ENCODE peak calls at places on chromosome 3, in four cellular contexts. X is activated CD4-positive, alpha-beta T cell treated with anti-CD3 and anti-CD28 coated beads, Interleukin-2, amount 50 U/mL, for 24 hours; V is activated CD8-positive, alpha-beta memory T cell treated with anti-CD3 and anti-CD28 coated beads for 24 hours; T is fibroblast of villous mesenchyme. E is an unnamed sample.

GRCh38 chr3:94862703-94863102 is 799.8 kb downstream of the NSUN3 start:
- DNase-seq in X (no peak), V (no peak), T (peak), E (no peak)

GRCh38 chr3:178083906-178084823 is 452.1 kb upstream of the KCNMB2 start:
- DNase-seq in X (no peak), V (no peak), T (peak), E (no peak)

GRCh38 chr3:134874737-134875413 is 79.8 kb downstream of the EPHB1 start:
- DNase-seq in X (no peak), V (no peak), T (no peak), E (no peak)

GRCh38 chr3:175212896-175213295 is 353.8 kb downstream of the NAALADL2 start:
- DNase-seq in X (no peak), V (no peak), T (peak), E (no peak)

GRCh38 chr3:171028025-171028778 is 1.7 kb upstream of the SLC2A2 start:
- DNase-seq in X (no peak), V (peak), T (peak), E (peak)

GRCh38 chr3:155712008-155712407 is 32.9 kb downstream of the PLCH1 start:
- DNase-seq in X (no peak), V (no peak), T (no peak), E (no peak)

GRCh38 chr3:46095307-46095706 is 68.0 kb upstream of the XCR1 start:
- DNase-seq in X (no peak), V (no peak), T (no peak), E (no peak)

GRCh38 chr3:10404377-10404776 is 83.5 kb upstream of the SEC13 start:
- DNase-seq in X (no peak), V (no peak), T (no peak), E (no peak)

GRCh38 chr3:127590282-127590592 is 296 bp downstream of the TPRA1 start:
- DNase-seq in X (no peak), V (no peak), T (no peak), E (no peak)

GRCh38 chr3:152578769-152579168 is 256.2 kb upstream of the P2RY1 start:
- DNase-seq in X (no peak), V (no peak), T (peak), E (no peak)

GRCh38 chr3:98817546-98817945 is 54.4 kb downstream of the ST3GAL6 start:
- DNase-seq in X (no peak), V (no peak), T (peak), E (no peak)

GRCh38 chr3:98504534-98504933 is 7.1 kb downstream of the OR5K2 start:
- DNase-seq in X (no peak), V (no peak), T (peak), E (no peak)

GRCh38 chr3:141100112-141100511 is 49.0 kb downstream of the SPSB4 start:
- DNase-seq in X (no peak), V (no peak), T (no peak), E (no peak)

GRCh38 chr3:23626442-23626841 is 179.3 kb upstream of the UBE2E1 start:
- DNase-seq in X (no peak), V (no peak), T (no peak), E (no peak)

E was measured in H1.